ENCODE peak calls at places on chromosomes 3 and 15, in four cellular contexts. C, Q, V and H are unnamed samples.

GRCh38 chr3:29914861-29915524 is 634.1 kb downstream of the RBMS3 start:
- DNase-seq in C (no peak), Q (no peak), V (peak; percentile 63), H (peak; percentile 42)

GRCh38 chr3:39592729-39593128 is 125.2 kb downstream of the MOBP start:
- DNase-seq in C (no peak), Q (no peak), V (no peak), H (no peak)

GRCh38 chr3:170999737-171000242 is 26.7 kb downstream of the SLC2A2 start:
- DNase-seq in C (no peak), Q (peak; percentile 84), V (peak; percentile 91), H (no peak)

GRCh38 chr3:82157952-82158351 is 396.5 kb upstream of the GBE1 start:
- DNase-seq in C (no peak), Q (no peak), V (peak; percentile 68), H (no peak)

GRCh38 chr3:123768480-123769359 is 115.4 kb downstream of the MYLK start:
- DNase-seq in C (no peak), Q (no peak), V (no peak), H (no peak)

GRCh38 chr3:112813723-112814171 is 32.9 kb downstream of the CD200R1L start:
- DNase-seq in C (no peak), Q (no peak), V (no peak), H (peak; percentile 60)

GRCh38 chr15:100309984-100310291 is 31.8 kb downstream of the ADAMTS17 start:
- DNase-seq in C (no peak), Q (no peak), V (no peak), H (no peak)

GRCh38 chr15:101489236-101489632 is 273 bp downstream of the PCSK6 start:
- DNase-seq in C (no peak), Q (peak; percentile 57), V (no peak), H (no peak)

GRCh38 chr15:75551076-75551475 is 28.0 kb downstream of the PTPN9 start:
- DNase-seq in C (no peak), Q (no peak), V (no peak), H (no peak)

GRCh38 chr15:64008177-64008576 is 38.1 kb downstream of the DAPK2 start:
- DNase-seq in C (no peak), Q (no peak), V (no peak), H (no peak)

GRCh38 chr3:129576514-129577345 is 29.7 kb downstream of the PLXND1 start:
- DNase-seq in C (peak; percentile 81), Q (peak; percentile 60), V (no peak), H (no peak)

GRCh38 chr3:51378726-51379125 is 6.4 kb upstream of the MANF start:
- DNase-seq in C (no peak), Q (no peak), V (no peak), H (no peak)

GRCh38 chr3:86991840-86992430 is 986 bp upstream of the VGLL3 start:
- DNase-seq in C (no peak), Q (no peak), V (no peak), H (no peak)

GRCh38 chr15:77027111-77027696 is 32.3 kb downstream of the PSTPIP1 start:
- DNase-seq in C (no peak), Q (no peak), V (no peak), H (no peak)

GRCh38 chr3:122787872-122788271 is 5.8 kb downstream of the HSPBAP1 start:
- DNase-seq in C (no peak), Q (no peak), V (no peak), H (no peak)

GRCh38 chr15:78640527-78640839 is 527 bp downstream of the CHRNB4 start:
- DNase-seq in C (no peak), Q (no peak), V (no peak), H (no peak)

GRCh38 chr3:136305879-136306278 is 55.7 kb downstream of the PCCB start:
- DNase-seq in C (no peak), Q (no peak), V (peak; percentile 79), H (peak; percentile 28)

GRCh38 chr3:127157181-127157828 is 35.6 kb upstream of the PRR23E start:
- DNase-seq in C (no peak), Q (peak; percentile 6), V (no peak), H (no peak)

GRCh38 chr3:127224118-127224517 is 31.2 kb downstream of the PRR23E start:
- DNase-seq in C (no peak), Q (no peak), V (no peak), H (no peak)

GRCh38 chr3:59809016-59809415 is 759.2 kb upstream of the CFAP20DC start:
- DNase-seq in C (no peak), Q (no peak), V (peak; percentile 57), H (peak; percentile 10)

GRCh38 chr3:32733631-32734229 is 48.7 kb downstream of the CNOT10 start:
- DNase-seq in C (no peak), Q (no peak), V (peak; percentile 70), H (no peak)

GRCh38 chr3:57036952-57037351 is 23.5 kb upstream of the SPATA12 start:
- DNase-seq in C (no peak), Q (no peak), V (no peak), H (no peak)

GRCh38 chr15:25789206-25789605 is 73.9 kb downstream of the ATP10A start:
- DNase-seq in C (no peak), Q (no peak), V (peak; percentile 34), H (no peak)

GRCh38 chr15:29569533-29570092 is 252.7 kb downstream of the TJP1 start:
- DNase-seq in C (no peak), Q (peak; percentile 22), V (no peak), H (no peak)

GRCh38 chr15:29571728-29572454 is 250.4 kb downstream of the TJP1 start:
- DNase-seq in C (no peak), Q (peak; percentile 33), V (peak; percentile 17), H (no peak)

GRCh38 chr15:29568840-29569532 is 253.3 kb downstream of the TJP1 start:
- DNase-seq in C (no peak), Q (peak; percentile 72), V (no peak), H (no peak)

GRCh38 chr15:29570121-29570930 is 251.9 kb downstream of the TJP1 start:
- DNase-seq in C (no peak), Q (peak; percentile 45), V (no peak), H (no peak)

DNA sequence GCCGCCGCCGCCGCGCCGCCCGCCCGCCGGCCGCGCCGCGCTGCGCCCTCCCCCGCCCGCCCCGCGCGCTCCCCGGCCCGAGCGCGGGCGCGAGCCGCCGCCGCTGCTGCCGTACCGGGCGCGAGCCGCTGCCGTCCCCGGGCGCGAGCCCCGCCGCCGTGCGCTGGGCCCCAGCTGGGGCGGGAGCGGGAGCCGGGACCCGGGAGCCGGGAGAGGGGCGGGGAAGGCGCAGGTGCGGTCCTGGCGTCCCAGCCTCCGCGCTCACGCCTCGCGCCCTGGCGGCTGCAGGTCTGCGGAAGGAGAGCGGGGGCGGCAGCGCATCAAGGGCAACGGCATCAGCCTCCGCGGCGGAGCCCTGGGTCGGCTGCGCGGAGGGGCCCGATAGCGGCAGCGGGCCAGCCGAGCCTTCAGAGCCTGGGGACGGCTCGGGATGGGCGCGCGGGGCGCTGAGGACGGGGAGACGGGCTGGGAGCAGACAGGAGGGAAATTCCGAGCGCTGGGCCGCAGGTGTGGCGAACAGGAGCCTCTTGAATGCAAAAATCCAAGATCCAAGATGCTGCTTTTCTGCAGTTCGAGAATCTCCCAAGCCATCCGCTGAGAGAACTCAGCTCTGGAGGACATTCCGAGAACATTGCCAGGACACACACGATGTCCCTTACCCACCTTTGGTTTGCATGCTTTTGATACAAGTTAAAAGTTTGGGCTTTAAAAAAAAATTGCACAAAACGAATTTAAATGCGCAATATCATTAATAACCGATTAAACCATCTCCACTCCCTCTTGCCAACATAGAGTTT is 251.1 kb downstream of the TJP1 start:
- DNase-seq in C (no peak), Q (peak; percentile 66), V (peak; percentile 8), H (no peak)
- H3K4me3 ChIP-seq in C (no peak overlapping the region), Q (peak overlapping the region; percentile 62), V (no peak overlapping the region), H (peak overlapping the region; percentile 45)

GRCh38 chr3:145750657-145751056 is 410.3 kb downstream of the PLOD2 start:
- DNase-seq in C (no peak), Q (no peak), V (no peak), H (no peak)
- TF ChIP-seq CTCF in C (no peak), Q (no peak), V (no peak), H (no peak)

GRCh38 chr15:87939838-87940457 is 316.6 kb downstream of the NTRK3 start:
- DNase-seq in C (peak; percentile 29), Q (no peak), V (no peak), H (no peak)
- H3K4me3 ChIP-seq in C (no peak overlapping the region), Q (no peak overlapping the region), V (no peak overlapping the region), H (no peak overlapping the region)

DNA sequence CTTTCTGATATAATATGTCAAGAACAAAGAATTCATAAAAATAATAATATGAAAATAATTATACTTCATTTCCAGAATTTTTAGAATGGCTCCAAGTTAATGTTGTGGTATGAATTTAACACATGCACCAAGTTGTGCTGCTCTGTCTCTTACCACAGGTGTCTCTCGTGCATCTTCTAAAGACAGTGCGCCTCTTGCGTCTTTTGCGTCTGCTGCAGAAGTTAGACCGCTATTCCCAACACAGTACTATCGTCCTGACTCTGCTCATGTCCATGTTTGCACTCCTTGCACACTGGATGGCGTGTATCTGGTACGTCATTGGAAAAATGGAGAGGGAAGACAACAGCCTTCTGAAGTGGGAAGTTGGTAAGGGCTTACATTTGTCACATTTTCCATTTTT is 246.6 kb downstream of the KCNH8 start:
- DNase-seq in C (no peak), Q (no peak), V (no peak), H (no peak)
- TF ChIP-seq CTCF in C (no peak), Q (no peak), V (no peak), H (no peak)

GRCh38 chr3:158097141-158097540 is 9.1 kb downstream of the SHOX2 start:
- DNase-seq in C (no peak), Q (no peak), V (no peak), H (no peak)
- H3K4me3 ChIP-seq in C (no peak overlapping the region), Q (peak overlapping the region; percentile 47), V (no peak overlapping the region), H (no peak overlapping the region)

GRCh38 chr3:183038764-183039163 is 58.4 kb upstream of the DCUN1D1 start:
- DNase-seq in C (no peak), Q (no peak), V (no peak), H (no peak)
- TF ChIP-seq CTCF in C (no peak), Q (no peak), V (no peak), H (no peak)

GRCh38 chr15:44075535-44075934 is 119.5 kb downstream of the FRMD5 start:
- DNase-seq in C (no peak), Q (no peak), V (no peak), H (no peak)

GRCh38 chr15:44084171-44084570 is 110.9 kb downstream of the FRMD5 start:
- DNase-seq in C (no peak), Q (no peak), V (no peak), H (no peak)

GRCh38 chr15:44082558-44083151 is 112.4 kb downstream of the FRMD5 start:
- DNase-seq in C (no peak), Q (no peak), V (peak; percentile 62), H (no peak)

GRCh38 chr15:44084728-44085127 is 110.3 kb downstream of the FRMD5 start:
- DNase-seq in C (no peak), Q (no peak), V (no peak), H (no peak)

DNA sequence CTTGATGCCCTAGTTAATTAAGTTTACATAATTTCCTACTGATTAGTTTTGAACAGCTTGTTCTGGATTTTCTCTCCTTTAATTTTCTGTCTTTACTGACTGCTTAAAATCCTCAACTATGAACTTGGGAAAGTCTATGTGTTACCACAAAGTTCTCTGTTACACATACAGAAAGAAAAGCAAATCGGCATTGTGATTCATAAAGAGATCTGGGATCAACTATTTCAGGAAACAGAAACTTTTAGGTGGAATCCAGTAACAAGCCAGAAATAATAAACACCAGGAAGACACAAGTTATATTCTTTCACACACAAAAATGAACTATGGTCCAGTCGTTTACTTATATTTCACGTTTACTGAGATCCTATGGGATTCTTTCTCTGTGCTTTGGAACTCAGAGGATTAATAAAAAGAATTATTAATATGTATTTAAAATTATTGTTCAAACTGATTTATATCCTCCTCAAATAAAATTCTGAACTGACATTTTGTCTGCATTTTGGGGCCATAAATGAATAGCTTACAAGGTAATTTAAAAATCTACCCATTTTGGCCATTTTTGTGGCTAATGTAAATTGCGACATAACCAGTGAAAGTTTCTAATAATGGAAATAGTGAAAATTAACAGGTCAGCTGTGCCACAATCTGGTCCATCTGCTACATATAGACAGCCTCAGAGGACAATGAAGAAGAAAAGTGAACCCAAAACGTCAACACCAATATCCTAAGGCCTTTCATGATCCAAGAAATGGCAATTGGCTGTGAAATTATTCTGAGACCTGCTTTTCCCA is 113.7 kb downstream of the FRMD5 start:
- DNase-seq in C (no peak), Q (no peak), V (peak; percentile 82), H (peak; percentile 49)
- H3K4me3 ChIP-seq in C (no peak overlapping the region), Q (no peak overlapping the region), V (no peak overlapping the region), H (no peak overlapping the region)